ENCODE peak calls at places on chromosomes 2 and 18, in six cellular contexts. One of them, this sample, is unnamed.
A peak's percentile ranks its signal among the peaks of the same experiment; 100 is the strongest.

GRCh38 chr2:207926133-207927076 is 98.9 kb downstream of the PLEKHM3 start:
- DNase-seq in body of pancreas: peak; percentile 68
- DNase-seq in mammary epithelial cell: peak; percentile 60
- DNase-seq in PC-9: no peak
- DNase-seq in heart right ventricle: peak; percentile 15
- DNase-seq in Karpas-422: no peak
- DNase-seq in this sample: peak; percentile 58

GRCh38 chr2:24872344-24873115 is 47.5 kb downstream of the ADCY3 start:
- DNase-seq in body of pancreas: no peak
- DNase-seq in mammary epithelial cell: no peak
- DNase-seq in PC-9: no peak
- DNase-seq in heart right ventricle: no peak
- DNase-seq in Karpas-422: no peak
- DNase-seq in this sample: no peak

GRCh38 chr2:149466635-149467034 is 120.9 kb downstream of the MMADHC start:
- DNase-seq in body of pancreas: no peak
- DNase-seq in mammary epithelial cell: no peak
- DNase-seq in PC-9: no peak
- DNase-seq in heart right ventricle: no peak
- DNase-seq in Karpas-422: no peak
- DNase-seq in this sample: no peak

GRCh38 chr2:71833855-71834554 is 313.7 kb downstream of the CYP26B1 start:
- DNase-seq in body of pancreas: peak; percentile 26
- DNase-seq in mammary epithelial cell: no peak
- DNase-seq in PC-9: no peak
- DNase-seq in heart right ventricle: peak; percentile 69
- DNase-seq in Karpas-422: no peak
- DNase-seq in this sample: peak; percentile 80

GRCh38 chr2:111032721-111033532 is 87.8 kb upstream of the BCL2L11 start:
- DNase-seq in body of pancreas: peak; percentile 46
- DNase-seq in mammary epithelial cell: peak; percentile 60
- DNase-seq in PC-9: peak; percentile 88
- DNase-seq in heart right ventricle: no peak
- DNase-seq in Karpas-422: no peak
- DNase-seq in this sample: no peak

GRCh38 chr2:237547841-237548416 is 18.4 kb upstream of the PRLH start:
- DNase-seq in body of pancreas: no peak
- DNase-seq in mammary epithelial cell: no peak
- DNase-seq in PC-9: no peak
- DNase-seq in heart right ventricle: no peak
- DNase-seq in Karpas-422: no peak
- DNase-seq in this sample: no peak

GRCh38 chr2:237706257-237706656 is 78.9 kb downstream of the LRRFIP1 start:
- DNase-seq in body of pancreas: no peak
- DNase-seq in mammary epithelial cell: no peak
- DNase-seq in PC-9: no peak
- DNase-seq in heart right ventricle: no peak
- DNase-seq in Karpas-422: no peak
- DNase-seq in this sample: no peak

GRCh38 chr2:88545118-88545517 is 82.1 kb downstream of the EIF2AK3 start:
- DNase-seq in body of pancreas: no peak
- DNase-seq in mammary epithelial cell: peak; percentile 38
- DNase-seq in PC-9: peak; percentile 52
- DNase-seq in heart right ventricle: no peak
- DNase-seq in Karpas-422: peak; percentile 63
- DNase-seq in this sample: no peak

GRCh38 chr2:240435457-240435954 is at the start of gene GPC1:
- DNase-seq in body of pancreas: peak; percentile 76
- DNase-seq in mammary epithelial cell: peak; percentile 83
- DNase-seq in PC-9: peak; percentile 54
- DNase-seq in heart right ventricle: peak; percentile 78
- DNase-seq in Karpas-422: peak; percentile 85
- DNase-seq in this sample: peak; percentile 74

GRCh38 chr2:96865654-96866053 is 4.2 kb downstream of the SEMA4C start:
- DNase-seq in body of pancreas: no peak
- DNase-seq in mammary epithelial cell: no peak
- DNase-seq in PC-9: no peak
- DNase-seq in heart right ventricle: no peak
- DNase-seq in Karpas-422: no peak
- DNase-seq in this sample: no peak

GRCh38 chr2:100413586-100413985 is 3.9 kb downstream of the CHST10 start:
- DNase-seq in body of pancreas: no peak
- DNase-seq in mammary epithelial cell: no peak
- DNase-seq in PC-9: no peak
- DNase-seq in heart right ventricle: no peak
- DNase-seq in Karpas-422: no peak
- DNase-seq in this sample: no peak
- H3K4me1 ChIP-seq in body of pancreas: peaks cover 13% of the 10 kb centered on the region
- H3K4me1 ChIP-seq in mammary epithelial cell: peaks cover 9% of the 10 kb centered on the region
- H3K4me1 ChIP-seq in PC-9: no peaks in the 10 kb centered on the region
- H3K4me1 ChIP-seq in heart right ventricle: peaks cover 29% of the 10 kb centered on the region
- H3K4me1 ChIP-seq in Karpas-422: peaks cover 30% of the 10 kb centered on the region
- H3K4me1 ChIP-seq in this sample: peaks cover 28% of the 10 kb centered on the region

GRCh38 chr2:2834530-2835254 is 503.6 kb upstream of the MYT1L start:
- DNase-seq in body of pancreas: no peak
- DNase-seq in mammary epithelial cell: no peak
- DNase-seq in PC-9: no peak
- DNase-seq in heart right ventricle: no peak
- DNase-seq in Karpas-422: no peak
- DNase-seq in this sample: no peak
- H3K4me1 ChIP-seq in body of pancreas: no peaks in the 10 kb centered on the region
- H3K4me1 ChIP-seq in mammary epithelial cell: no peaks in the 10 kb centered on the region
- H3K4me1 ChIP-seq in PC-9: no peaks in the 10 kb centered on the region
- H3K4me1 ChIP-seq in heart right ventricle: peaks cover 4% of the 10 kb centered on the region
- H3K4me1 ChIP-seq in Karpas-422: no peaks in the 10 kb centered on the region
- H3K4me1 ChIP-seq in this sample: no peaks in the 10 kb centered on the region

GRCh38 chr18:44423826-44424225 is 256.9 kb upstream of the SETBP1 start:
- DNase-seq in body of pancreas: no peak
- DNase-seq in mammary epithelial cell: no peak
- DNase-seq in PC-9: no peak
- DNase-seq in heart right ventricle: no peak
- DNase-seq in Karpas-422: no peak
- DNase-seq in this sample: no peak
- H3K4me1 ChIP-seq in body of pancreas: no peaks in the 10 kb centered on the region
- H3K4me1 ChIP-seq in mammary epithelial cell: no peaks in the 10 kb centered on the region
- H3K4me1 ChIP-seq in PC-9: no peaks in the 10 kb centered on the region
- H3K4me1 ChIP-seq in heart right ventricle: peaks cover 4% of the 10 kb centered on the region
- H3K4me1 ChIP-seq in Karpas-422: no peaks in the 10 kb centered on the region
- H3K4me1 ChIP-seq in this sample: no peaks in the 10 kb centered on the region

GRCh38 chr2:191866675-191867506 is 20.0 kb upstream of the CAVIN2 start:
- DNase-seq in body of pancreas: no peak
- DNase-seq in mammary epithelial cell: peak; percentile 62
- DNase-seq in PC-9: peak; percentile 83
- DNase-seq in heart right ventricle: no peak
- DNase-seq in Karpas-422: no peak
- DNase-seq in this sample: peak; percentile 27

GRCh38 chr2:191862371-191862770 is 15.5 kb upstream of the CAVIN2 start:
- DNase-seq in body of pancreas: no peak
- DNase-seq in mammary epithelial cell: no peak
- DNase-seq in PC-9: no peak
- DNase-seq in heart right ventricle: no peak
- DNase-seq in Karpas-422: no peak
- DNase-seq in this sample: no peak

GRCh38 chr2:191863988-191864387 is 17.1 kb upstream of the CAVIN2 start:
- DNase-seq in body of pancreas: no peak
- DNase-seq in mammary epithelial cell: no peak
- DNase-seq in PC-9: no peak
- DNase-seq in heart right ventricle: no peak
- DNase-seq in Karpas-422: no peak
- DNase-seq in this sample: no peak

GRCh38 chr2:191866195-191866594 is 19.3 kb upstream of the CAVIN2 start:
- DNase-seq in body of pancreas: no peak
- DNase-seq in mammary epithelial cell: no peak
- DNase-seq in PC-9: no peak
- DNase-seq in heart right ventricle: no peak
- DNase-seq in Karpas-422: no peak
- DNase-seq in this sample: no peak

DNA sequence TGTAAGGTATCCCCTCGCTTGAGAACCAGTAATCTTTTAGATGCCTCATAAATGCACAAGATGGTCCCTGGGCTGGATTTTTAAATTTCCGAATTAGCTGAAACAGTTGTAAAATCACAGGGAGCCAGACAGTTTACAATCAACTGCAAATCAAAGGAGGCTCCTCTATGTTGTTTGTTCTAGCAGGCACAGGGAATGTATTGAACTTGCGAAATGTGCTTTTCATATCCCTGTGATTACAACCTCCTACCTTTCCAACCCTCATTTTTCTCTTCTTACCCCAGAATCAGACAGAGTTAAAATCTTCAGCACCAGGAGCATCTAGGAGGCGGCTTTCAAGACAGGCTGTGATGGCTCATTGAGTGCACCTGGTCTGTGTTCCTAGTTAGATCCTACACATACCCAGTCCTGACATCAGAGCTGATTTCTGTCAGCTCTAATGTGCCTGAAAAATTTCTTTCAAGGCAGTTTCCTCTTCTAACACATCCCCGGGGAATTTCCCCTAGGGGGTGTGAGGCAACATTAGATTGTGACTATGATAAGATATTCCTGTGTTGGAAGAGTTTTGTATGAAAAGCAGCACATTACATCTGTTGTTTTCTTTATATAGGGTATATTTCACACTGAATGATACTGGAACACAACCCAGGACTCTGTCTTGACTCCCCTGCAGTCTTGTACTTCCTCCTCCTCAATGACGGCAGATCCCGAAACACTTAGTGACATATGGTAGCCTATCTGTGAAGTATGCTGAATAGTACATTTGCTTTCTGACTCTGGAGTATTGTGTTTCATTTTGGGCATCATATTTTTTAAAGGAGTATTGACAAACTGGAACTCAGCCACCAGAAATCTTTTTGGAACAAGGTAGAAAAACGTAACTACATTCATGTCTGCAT is 18.0 kb upstream of the CAVIN2 start:
- DNase-seq in body of pancreas: no peak
- DNase-seq in mammary epithelial cell: peak; percentile 56
- DNase-seq in PC-9: no peak
- DNase-seq in heart right ventricle: no peak
- DNase-seq in Karpas-422: no peak
- DNase-seq in this sample: no peak
- H3K4me1 ChIP-seq in body of pancreas: peaks cover 25% of the 10 kb centered on the region
- H3K4me1 ChIP-seq in mammary epithelial cell: peaks cover 58% of the 10 kb centered on the region
- H3K4me1 ChIP-seq in PC-9: peaks cover 24% of the 10 kb centered on the region
- H3K4me1 ChIP-seq in heart right ventricle: peaks cover 72% of the 10 kb centered on the region
- H3K4me1 ChIP-seq in Karpas-422: peaks cover 26% of the 10 kb centered on the region
- H3K4me1 ChIP-seq in this sample: peaks cover 12% of the 10 kb centered on the region

GRCh38 chr18:58057291-58057965 is 13.4 kb downstream of the NEDD4L start:
- DNase-seq in body of pancreas: no peak
- DNase-seq in mammary epithelial cell: peak; percentile 73
- DNase-seq in PC-9: no peak
- DNase-seq in heart right ventricle: no peak
- DNase-seq in Karpas-422: no peak
- DNase-seq in this sample: no peak
- H3K4me1 ChIP-seq in body of pancreas: peaks cover 36% of the 10 kb centered on the region
- H3K4me1 ChIP-seq in mammary epithelial cell: peaks cover 24% of the 10 kb centered on the region
- H3K4me1 ChIP-seq in PC-9: peaks cover 27% of the 10 kb centered on the region
- H3K4me1 ChIP-seq in heart right ventricle: no peaks in the 10 kb centered on the region
- H3K4me1 ChIP-seq in Karpas-422: no peaks in the 10 kb centered on the region
- H3K4me1 ChIP-seq in this sample: no peaks in the 10 kb centered on the region

GRCh38 chr2:47083485-47083884 is 71.6 kb downstream of the STPG4 start:
- DNase-seq in body of pancreas: no peak
- DNase-seq in mammary epithelial cell: no peak
- DNase-seq in PC-9: no peak
- DNase-seq in heart right ventricle: no peak
- DNase-seq in Karpas-422: no peak
- DNase-seq in this sample: no peak

GRCh38 chr2:47079515-47080412 is 75.3 kb downstream of the STPG4 start:
- DNase-seq in body of pancreas: no peak
- DNase-seq in mammary epithelial cell: no peak
- DNase-seq in PC-9: no peak
- DNase-seq in heart right ventricle: no peak
- DNase-seq in Karpas-422: no peak
- DNase-seq in this sample: peak; percentile 32

GRCh38 chr2:47082976-47083375 is 72.1 kb downstream of the STPG4 start:
- DNase-seq in body of pancreas: no peak
- DNase-seq in mammary epithelial cell: no peak
- DNase-seq in PC-9: no peak
- DNase-seq in heart right ventricle: no peak
- DNase-seq in Karpas-422: no peak
- DNase-seq in this sample: no peak

GRCh38 chr2:47078541-47079482 is 76.3 kb downstream of the STPG4 start:
- DNase-seq in body of pancreas: no peak
- DNase-seq in mammary epithelial cell: no peak
- DNase-seq in PC-9: peak; percentile 79
- DNase-seq in heart right ventricle: no peak
- DNase-seq in Karpas-422: no peak
- DNase-seq in this sample: no peak

GRCh38 chr2:47080888-47081301 is 74.2 kb downstream of the STPG4 start:
- DNase-seq in body of pancreas: no peak
- DNase-seq in mammary epithelial cell: no peak
- DNase-seq in PC-9: no peak
- DNase-seq in heart right ventricle: no peak
- DNase-seq in Karpas-422: no peak
- DNase-seq in this sample: no peak
- H3K4me1 ChIP-seq in body of pancreas: peaks cover 48% of the 10 kb centered on the region
- H3K4me1 ChIP-seq in mammary epithelial cell: peaks cover 31% of the 10 kb centered on the region
- H3K4me1 ChIP-seq in PC-9: peaks cover 49% of the 10 kb centered on the region
- H3K4me1 ChIP-seq in heart right ventricle: peaks cover 66% of the 10 kb centered on the region
- H3K4me1 ChIP-seq in Karpas-422: no peaks in the 10 kb centered on the region
- H3K4me1 ChIP-seq in this sample: peaks cover 26% of the 10 kb centered on the region